ENCODE peak calls at places on chromosome 6, in five cellular contexts. I, K, F, S and Z are unnamed samples.
A peak's percentile ranks its signal among the peaks of the same experiment; 100 is the strongest.

GRCh38 chr6:35452186-35453090 is at the start of gene FANCE:
- DNase-seq in F (peak; percentile 99), S (peak; percentile 93), I (peak; percentile 90), K (peak; percentile 88), Z (peak; percentile 93)

GRCh38 chr6:33075568-33076405 is at the start of gene HLA-DPB1:
- DNase-seq in I (peak; percentile 51), F (peak; percentile 65), S (no peak), K (no peak), Z (peak; percentile 90)

GRCh38 chr6:97026298-97026697 is 101.8 kb downstream of the KLHL32 start:
- DNase-seq in I (no peak), S (no peak), K (no peak), F (no peak), Z (no peak)

GRCh38 chr6:159467473-159468041 is 225.5 kb downstream of the SOD2 start:
- DNase-seq in I (no peak), K (no peak), S (no peak), F (no peak), Z (peak; percentile 90)

GRCh38 chr6:27250277-27250954 is 2.9 kb downstream of the PRSS16 start:
- DNase-seq in K (no peak), I (no peak), F (no peak), S (no peak), Z (peak; percentile 3)

GRCh38 chr6:42429836-42430235 is 21.9 kb downstream of the TRERF1 start:
- DNase-seq in I (no peak), F (no peak), K (no peak), S (no peak), Z (no peak)

GRCh38 chr6:149087898-149088297 is 229.6 kb upstream of the TAB2 start:
- DNase-seq in K (no peak), I (no peak), F (no peak), S (no peak), Z (no peak)

GRCh38 chr6:4808396-4808795 is 32.2 kb downstream of the CDYL start:
- DNase-seq in F (no peak), S (no peak), I (no peak), K (no peak), Z (no peak)

GRCh38 chr6:35392773-35393672 is 50.7 kb downstream of the PPARD start:
- DNase-seq in I (no peak), S (peak; percentile 47), K (no peak), F (peak; percentile 79), Z (no peak)

GRCh38 chr6:168034537-168034936 is 37.1 kb downstream of the KIF25 start:
- DNase-seq in I (no peak), S (no peak), F (no peak), K (no peak), Z (no peak)

GRCh38 chr6:69865126-69865525 is 1.2 kb upstream of the COL19A1 start:
- DNase-seq in S (no peak), K (no peak), I (peak; percentile 72), F (no peak), Z (no peak)

GRCh38 chr6:132648356-132648755 is 10.6 kb downstream of the TAAR1 start:
- DNase-seq in F (no peak), S (no peak), I (peak; percentile 79), K (peak; percentile 21), Z (no peak)

GRCh38 chr6:10099086-10099499 is 315.8 kb downstream of the TFAP2A start:
- DNase-seq in I (no peak), F (no peak), S (no peak), K (no peak), Z (no peak)

GRCh38 chr6:153058909-153059308 is 56.4 kb upstream of the MTRF1L start:
- DNase-seq in F (no peak), S (no peak), K (no peak), I (peak; percentile 46), Z (no peak)

GRCh38 chr6:44222987-44223470 is 366 bp upstream of the SLC29A1 start:
- DNase-seq in F (no peak), S (no peak), I (no peak), K (no peak), Z (no peak)

GRCh38 chr6:41477572-41477971 is 68.6 kb upstream of the FOXP4 start:
- DNase-seq in K (no peak), F (no peak), I (no peak), S (no peak), Z (no peak)

GRCh38 chr6:43627008-43627825 is 1.8 kb downstream of the GTPBP2 start:
- DNase-seq in S (peak; percentile 59), F (peak; percentile 94), I (peak; percentile 99), K (no peak), Z (no peak)

GRCh38 chr6:28648035-28648877 is 122.6 kb downstream of the GPX5 start:
- DNase-seq in F (peak; percentile 41), I (peak; percentile 79), S (peak; percentile 38), K (peak; percentile 28), Z (peak; percentile 89)

GRCh38 chr6:163648868-163649267 is 234.3 kb downstream of the QKI start:
- DNase-seq in F (no peak), I (no peak), S (no peak), K (no peak), Z (no peak)

GRCh38 chr6:27684264-27685211 is 211.6 kb upstream of the ZNF184 start:
- DNase-seq in S (peak; percentile 54), K (peak; percentile 55), F (peak; percentile 88), I (peak; percentile 67), Z (peak; percentile 28)

GRCh38 chr6:102619585-102619984 is 1226.1 kb downstream of the GRIK2 start:
- DNase-seq in F (peak; percentile 2), K (no peak), I (no peak), S (no peak), Z (peak; percentile 15)

GRCh38 chr6:81940451-81940850 is 188.0 kb upstream of the TENT5A start:
- DNase-seq in K (no peak), S (no peak), F (no peak), I (no peak), Z (no peak)

GRCh38 chr6:40791004-40791403 is 203.8 kb upstream of the LRFN2 start:
- DNase-seq in S (no peak), F (no peak), I (no peak), K (no peak), Z (no peak)

GRCh38 chr6:106961136-106961535 is 13.4 kb downstream of the CD24 start:
- DNase-seq in K (no peak), F (no peak), I (no peak), S (no peak), Z (no peak)

GRCh38 chr6:74731204-74731603 is 474.6 kb downstream of the COL12A1 start:
- DNase-seq in K (no peak), S (no peak), F (no peak), I (peak; percentile 11), Z (no peak)

GRCh38 chr6:158503222-158503621 is 56.7 kb upstream of the TMEM181 start:
- DNase-seq in S (no peak), K (no peak), F (no peak), I (no peak), Z (no peak)

GRCh38 chr6:7939186-7939863 is 28.7 kb upstream of the TXNDC5 start:
- DNase-seq in I (no peak), F (no peak), S (no peak), K (no peak), Z (no peak)

GRCh38 chr6:170423814-170424633 is 117.5 kb downstream of the FAM120B start:
- DNase-seq in F (no peak), K (no peak), S (peak; percentile 47), I (no peak), Z (no peak)

GRCh38 chr6:90859056-90859455 is 272.2 kb upstream of the MAP3K7 start:
- DNase-seq in I (no peak), K (no peak), S (peak; percentile 12), F (no peak), Z (no peak)

GRCh38 chr6:90859612-90860011 is 272.7 kb upstream of the MAP3K7 start:
- DNase-seq in I (peak; percentile 1), F (no peak), K (no peak), S (no peak), Z (peak; percentile 12)

GRCh38 chr6:90865513-90865912 is 278.6 kb upstream of the MAP3K7 start:
- DNase-seq in I (no peak), S (no peak), F (no peak), K (no peak), Z (no peak)

DNA sequence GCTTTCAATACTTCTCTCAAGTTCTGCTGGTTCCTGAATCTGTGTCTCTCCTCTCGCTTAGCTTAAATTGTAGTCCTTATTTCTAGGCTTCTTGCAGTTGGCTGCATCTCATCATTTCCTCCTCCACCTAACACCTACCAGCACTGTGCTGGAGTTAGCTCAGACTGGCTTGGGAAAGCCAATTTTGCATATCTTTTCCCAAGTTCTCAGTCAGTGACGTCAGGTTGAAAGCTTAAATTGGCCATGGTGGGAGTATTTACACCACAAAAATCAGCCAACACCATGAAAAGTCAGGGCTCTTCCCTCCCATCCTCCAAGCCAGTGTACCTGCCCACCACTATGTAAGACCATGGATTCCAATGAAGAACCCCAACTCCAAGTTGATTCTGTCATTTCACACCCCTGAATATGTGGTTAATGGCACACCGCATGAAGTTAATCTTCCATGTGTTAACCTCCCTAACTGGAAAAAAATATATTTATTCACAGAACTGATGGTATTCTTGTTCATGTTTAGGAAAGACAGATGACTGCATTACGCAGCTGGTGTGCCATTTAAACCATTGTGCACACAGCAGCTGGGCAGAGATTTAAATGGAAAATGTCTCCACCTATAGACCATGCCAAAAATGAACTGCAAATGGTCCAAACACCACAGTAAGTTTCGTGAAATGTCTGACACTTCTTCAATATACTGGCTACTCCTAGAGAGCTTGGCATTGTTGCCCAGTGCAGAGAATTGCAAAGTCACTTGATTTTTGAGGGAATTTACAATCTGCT is 274.1 kb upstream of the MAP3K7 start:
- DNase-seq in F (peak; percentile 8), I (peak; percentile 3), K (peak; percentile 10), S (no peak), Z (peak; percentile 33)
- TF ChIP-seq CTCF in F (peak; percentile 42), I (peak; percentile 7), K (peak; percentile 57), S (no peak), Z (peak; percentile 73)

GRCh38 chr6:169332250-169332649 is 78.6 kb upstream of the THBS2 start:
- DNase-seq in S (no peak), I (no peak), F (no peak), K (no peak), Z (no peak)
- H3K9me3 ChIP-seq in S (no peaks in the 10 kb centered on the region), I (no peaks in the 10 kb centered on the region), F (no peaks in the 10 kb centered on the region), K (no peaks in the 10 kb centered on the region), Z (no peaks in the 10 kb centered on the region)

GRCh38 chr6:17012421-17013225 is 89.2 kb upstream of the STMND1 start:
- DNase-seq in F (no peak), S (no peak), I (peak; percentile 61), K (no peak), Z (no peak)
- TF ChIP-seq CTCF in F (no peak), S (no peak), I (peak; percentile 34), K (no peak), Z (no peak)

GRCh38 chr6:61558796-61559195 is 727.2 kb downstream of the KHDRBS2 start:
- DNase-seq in F (no peak), I (no peak), K (no peak), S (no peak), Z (no peak)
- H3K9me3 ChIP-seq in F (no peaks in the 10 kb centered on the region), I (no peaks in the 10 kb centered on the region), K (no peaks in the 10 kb centered on the region), S (no peaks in the 10 kb centered on the region), Z (peaks cover 3% of the 10 kb centered on the region)